ENCODE peak calls at places on chromosomes 11 and 22, in four cellular contexts. One of them, this sample, is unnamed.
A peak's percentile ranks its signal among the peaks of the same experiment; 100 is the strongest.

GRCh38 chr11:69057236-69057635 is 8.5 kb downstream of the TPCN2 start:
- DNase-seq in AG04450: no peak
- DNase-seq in pancreas: no peak
- DNase-seq in lower leg skin: no peak
- DNase-seq in this sample: no peak

GRCh38 chr11:57316017-57316416 is 8.7 kb downstream of the TNKS1BP1 start:
- DNase-seq in pancreas: peak; percentile 33
- DNase-seq in AG04450: no peak
- DNase-seq in lower leg skin: no peak
- DNase-seq in this sample: no peak

GRCh38 chr11:68839054-68839865 is 2.5 kb downstream of the CPT1A start:
- DNase-seq in lower leg skin: peak; percentile 94
- DNase-seq in pancreas: peak; percentile 98
- DNase-seq in AG04450: peak; percentile 65
- DNase-seq in this sample: peak; percentile 53

GRCh38 chr11:134412508-134413333 is 679 bp upstream of the B3GAT1 start:
- DNase-seq in AG04450: no peak
- DNase-seq in lower leg skin: no peak
- DNase-seq in pancreas: peak; percentile 67
- DNase-seq in this sample: no peak

GRCh38 chr22:45254388-45254787 is 13.7 kb upstream of the KIAA0930 start:
- DNase-seq in pancreas: no peak
- DNase-seq in lower leg skin: no peak
- DNase-seq in AG04450: no peak
- DNase-seq in this sample: no peak

GRCh38 chr11:116852261-116853125 is 15.1 kb upstream of the APOA1 start:
- DNase-seq in lower leg skin: no peak
- DNase-seq in AG04450: no peak
- DNase-seq in pancreas: no peak
- DNase-seq in this sample: no peak

GRCh38 chr11:100908746-100909145 is 220.9 kb downstream of the PGR start:
- DNase-seq in pancreas: no peak
- DNase-seq in AG04450: no peak
- DNase-seq in lower leg skin: no peak
- DNase-seq in this sample: no peak

GRCh38 chr11:117387992-117388765 is 60.5 kb downstream of the CEP164 start:
- DNase-seq in pancreas: no peak
- DNase-seq in AG04450: peak; percentile 27
- DNase-seq in lower leg skin: no peak
- DNase-seq in this sample: no peak

GRCh38 chr11:96426356-96427103 is 36.7 kb downstream of the JRKL start:
- DNase-seq in lower leg skin: no peak
- DNase-seq in pancreas: no peak
- DNase-seq in AG04450: peak; percentile 21
- DNase-seq in this sample: no peak

GRCh38 chr22:46450931-46451660 is 86.3 kb downstream of the CELSR1 start:
- DNase-seq in lower leg skin: no peak
- DNase-seq in pancreas: no peak
- DNase-seq in AG04450: no peak
- DNase-seq in this sample: peak; percentile 55

GRCh38 chr22:24088796-24089195 is 77.7 kb downstream of the CABIN1 start:
- DNase-seq in pancreas: no peak
- DNase-seq in AG04450: no peak
- DNase-seq in lower leg skin: no peak
- DNase-seq in this sample: no peak

GRCh38 chr11:121270286-121270685 is 22.3 kb upstream of the SC5D start:
- DNase-seq in lower leg skin: no peak
- DNase-seq in AG04450: no peak
- DNase-seq in pancreas: no peak
- DNase-seq in this sample: no peak

GRCh38 chr11:10725114-10725906 is 25.7 kb upstream of the CTR9 start:
- DNase-seq in lower leg skin: no peak
- DNase-seq in AG04450: peak; percentile 23
- DNase-seq in pancreas: no peak
- DNase-seq in this sample: peak; percentile 71

GRCh38 chr11:80980221-80980620 is 1539.4 kb upstream of the TENM4 start:
- DNase-seq in AG04450: peak; percentile 1
- DNase-seq in lower leg skin: no peak
- DNase-seq in pancreas: no peak
- DNase-seq in this sample: no peak

GRCh38 chr22:37797874-37798500 is 9.7 kb upstream of the GCAT start:
- DNase-seq in lower leg skin: no peak
- DNase-seq in pancreas: no peak
- DNase-seq in AG04450: no peak
- DNase-seq in this sample: no peak
- TF ChIP-seq CTCF in lower leg skin: no peak
- TF ChIP-seq CTCF in pancreas: no peak
- TF ChIP-seq CTCF in AG04450: no peak
- TF ChIP-seq CTCF in this sample: no peak

GRCh38 chr22:22891139-22891621 is 3.6 kb downstream of the IGLL5 start:
- DNase-seq in AG04450: no peak
- DNase-seq in lower leg skin: no peak
- DNase-seq in pancreas: no peak
- DNase-seq in this sample: no peak
- TF ChIP-seq CTCF in AG04450: no peak
- TF ChIP-seq CTCF in lower leg skin: no peak
- TF ChIP-seq CTCF in pancreas: no peak
- TF ChIP-seq CTCF in this sample: no peak

DNA sequence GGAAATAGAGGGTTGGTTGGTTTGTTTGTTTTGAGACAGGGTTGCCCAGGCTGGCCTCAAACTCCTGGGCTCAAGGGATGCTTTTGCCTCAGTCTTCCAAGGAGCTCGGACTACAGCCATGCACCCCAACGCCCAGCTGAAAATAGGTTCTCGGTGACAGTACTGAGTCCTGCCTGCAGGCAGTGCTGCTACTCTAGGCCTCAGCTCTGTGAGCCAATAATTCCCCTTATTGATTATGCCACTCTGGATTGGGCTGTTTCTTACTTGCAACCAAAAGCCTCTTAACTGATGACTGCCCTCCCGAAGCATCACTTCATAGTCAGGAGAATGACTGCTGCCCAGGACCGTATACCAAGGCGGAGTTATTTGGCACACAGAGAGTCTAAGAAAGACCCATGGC is 1.2 kb upstream of the C11orf16 start:
- DNase-seq in AG04450: no peak
- DNase-seq in pancreas: no peak
- DNase-seq in lower leg skin: no peak
- DNase-seq in this sample: no peak
- TF ChIP-seq CTCF in AG04450: peak; percentile 23
- TF ChIP-seq CTCF in pancreas: no peak
- TF ChIP-seq CTCF in lower leg skin: no peak
- TF ChIP-seq CTCF in this sample: no peak

GRCh38 chr11:132300283-132300682 is 929.9 kb downstream of the NTM start:
- DNase-seq in lower leg skin: no peak
- DNase-seq in pancreas: no peak
- DNase-seq in AG04450: no peak
- DNase-seq in this sample: no peak
- TF ChIP-seq CTCF in lower leg skin: no peak
- TF ChIP-seq CTCF in pancreas: no peak
- TF ChIP-seq CTCF in AG04450: peak; percentile 49
- TF ChIP-seq CTCF in this sample: peak; percentile 20

DNA sequence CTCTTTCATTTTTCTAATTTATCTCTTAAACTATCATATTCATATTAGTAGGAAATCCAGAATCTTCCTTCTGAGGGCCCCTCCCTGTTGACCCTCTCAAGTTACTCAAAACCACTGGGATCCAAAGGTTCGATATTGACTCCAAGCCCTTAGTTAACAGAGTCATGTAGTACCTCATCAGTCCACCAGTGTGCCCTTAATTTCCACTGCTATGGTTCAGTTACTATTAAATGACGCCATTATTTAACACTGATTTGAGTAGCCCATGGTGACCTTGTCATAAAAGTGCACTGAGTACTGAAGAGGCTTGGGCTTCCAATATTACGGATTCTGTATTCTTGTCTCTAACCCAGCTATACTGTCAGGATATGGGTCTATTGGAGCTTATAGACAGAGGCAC is 91.9 kb upstream of the MS4A8 start:
- DNase-seq in lower leg skin: no peak
- DNase-seq in AG04450: no peak
- DNase-seq in pancreas: no peak
- DNase-seq in this sample: no peak
- TF ChIP-seq CTCF in lower leg skin: no peak
- TF ChIP-seq CTCF in AG04450: no peak
- TF ChIP-seq CTCF in pancreas: no peak
- TF ChIP-seq CTCF in this sample: no peak

DNA sequence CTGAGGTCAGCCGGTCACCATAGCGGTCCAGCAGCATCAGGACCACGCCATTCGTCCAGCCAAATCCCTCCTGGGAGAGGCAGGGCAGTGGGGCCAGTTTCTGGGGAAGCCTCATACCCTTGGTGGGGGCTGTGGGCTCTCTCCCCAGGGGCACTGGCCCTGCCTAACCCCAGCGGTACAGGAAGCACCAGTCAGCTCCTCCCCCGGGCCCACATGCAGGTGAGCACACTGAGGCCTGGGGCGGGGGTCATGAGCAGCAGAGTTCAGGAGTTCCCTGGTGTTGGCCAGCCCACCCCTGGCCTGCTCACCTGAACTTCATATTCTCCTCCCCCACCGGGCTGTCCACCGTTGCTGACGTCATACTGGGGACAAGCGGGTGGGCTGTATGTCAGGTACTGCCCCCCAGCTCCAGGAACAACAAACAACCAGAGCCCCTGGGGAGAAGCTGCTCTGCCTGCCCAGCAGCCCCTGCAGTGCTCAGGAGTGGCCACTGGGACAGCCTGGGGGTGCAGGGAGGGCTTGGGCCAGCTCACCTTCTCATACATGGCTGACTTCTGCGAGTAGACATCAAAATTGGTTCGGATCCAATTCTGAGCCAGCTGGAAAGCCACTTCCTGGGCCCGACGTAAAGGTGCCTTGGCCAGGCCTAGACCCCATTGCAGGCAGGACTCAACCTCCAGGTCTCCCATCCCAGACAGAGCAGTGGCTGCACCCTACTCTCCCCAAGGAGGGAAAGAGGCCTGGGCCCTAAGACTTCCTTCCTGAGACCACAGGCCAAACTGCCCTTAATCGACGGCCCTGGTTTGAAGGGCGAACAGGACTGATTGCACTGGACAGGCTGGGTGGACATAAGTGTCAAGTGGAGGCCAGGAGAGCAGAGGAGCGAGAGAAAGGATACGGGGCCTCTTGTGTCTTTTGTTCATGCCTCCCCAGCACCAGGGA is 20.8 kb downstream of the TREH start:
- DNase-seq in AG04450: no peak
- DNase-seq in pancreas: no peak
- DNase-seq in lower leg skin: no peak
- DNase-seq in this sample: no peak
- TF ChIP-seq CTCF in AG04450: peak; percentile 36
- TF ChIP-seq CTCF in pancreas: no peak
- TF ChIP-seq CTCF in lower leg skin: no peak
- TF ChIP-seq CTCF in this sample: peak; percentile 46